ENCODE peak calls at places on chromosomes 6 and 20, in seven cellular contexts. C is Right ventricle myocardium superior, I is NCI-H1436 treated with DMSO at 0.1 percent for 48 hours, N is A549, H is amniotic stem cell, F is GM04504, K is H54. E is an unnamed sample.

GRCh38 chr6:76684881-76685280 is 612.4 kb upstream of the IMPG1 start:
- DNase-seq in N (no peak), C (no peak), H (no peak), F (no peak), I (no peak), K (no peak), E (no peak)

GRCh38 chr6:168160506-168161370 is 81.7 kb upstream of the FRMD1 start:
- DNase-seq in F (no peak), C (no peak), N (no peak), K (no peak), I (no peak), H (no peak), E (no peak)

GRCh38 chr20:48616481-48616880 is 211.3 kb downstream of the PREX1 start:
- DNase-seq in K (no peak), I (no peak), F (no peak), H (no peak), C (no peak), N (no peak), E (peak)

GRCh38 chr6:42615518-42615917 is 51.7 kb downstream of the UBR2 start:
- DNase-seq in F (no peak), C (no peak), H (no peak), K (no peak), N (no peak), I (no peak), E (no peak)

GRCh38 chr6:129753422-129753821 is 43.4 kb upstream of the ARHGAP18 start:
- DNase-seq in N (no peak), I (no peak), F (no peak), H (no peak), K (no peak), C (no peak), E (no peak)

GRCh38 chr6:154164397-154164796 is 125.4 kb downstream of the OPRM1 start:
- DNase-seq in I (no peak), K (no peak), N (no peak), F (peak), C (peak), H (no peak), E (no peak)

GRCh38 chr6:14040042-14040441 is 77.5 kb upstream of the CD83 start:
- DNase-seq in I (no peak), C (no peak), H (no peak), N (no peak), F (no peak), K (no peak), E (no peak)

GRCh38 chr20:8242827-8243764 is 111.0 kb downstream of the PLCB1 start:
- DNase-seq in F (no peak), C (no peak), H (no peak), N (no peak), I (no peak), K (no peak), E (no peak)

GRCh38 chr6:100269189-100269588 is 195.5 kb downstream of the SIM1 start:
- DNase-seq in C (no peak), F (no peak), N (no peak), K (no peak), H (peak), I (no peak), E (no peak)

GRCh38 chr6:90295854-90296345 is 743 bp downstream of the BACH2 start:
- DNase-seq in F (no peak), H (no peak), C (peak), N (peak), I (no peak), K (no peak), E (peak)

GRCh38 chr6:142013286-142013685 is 119.4 kb upstream of the GJE1 start:
- DNase-seq in K (no peak), N (peak), F (peak), I (no peak), C (no peak), H (peak), E (no peak)

GRCh38 chr6:3383525-3383924 is 73.3 kb downstream of the SLC22A23 start:
- DNase-seq in H (no peak), F (no peak), K (peak), I (no peak), C (no peak), N (no peak), E (no peak)

GRCh38 chr20:11698124-11698523 is 219.6 kb upstream of the BTBD3 start:
- DNase-seq in H (no peak), K (no peak), I (no peak), C (no peak), N (no peak), F (no peak), E (no peak)

GRCh38 chr6:145845557-145845956 is 31.0 kb upstream of the FBXO30 start:
- DNase-seq in C (no peak), I (no peak), N (no peak), H (no peak), K (no peak), F (no peak), E (no peak)